ENCODE peak calls at places on chromosome 15, in six cellular contexts. T is H9; H is activated gamma-delta T cell treated with Interleukin-2 at 50 U/mL for 16 hours; W is activated CD4-positive, alpha-beta T cell treated with anti-CD3 and anti-CD28 coated beads, Interleukin-2, amount 50 U/mL, for 4 hours; V is T-helper 2 cell treated with Interferon-gamma antibody and Interleukin-4, amounts not matched to agents 5 μg/mL and 100 μg/mL, for 36 hours; N is iPS-NIHi11. L is an unnamed sample.

GRCh38 chr15:33963831-33964664 is 4.2 kb upstream of the CHRM5 start:
- DNase-seq in W (no peak), H (no peak), T (no peak), N (peak), V (no peak), L (no peak)

GRCh38 chr15:58521293-58521991 is 89.7 kb downstream of the LIPC start:
- DNase-seq in H (no peak), W (no peak), N (peak), V (no peak), T (peak), L (peak)

GRCh38 chr15:96270581-96271172 is 59.8 kb upstream of the NR2F2 start:
- DNase-seq in V (no peak), N (no peak), W (no peak), H (no peak), T (no peak), L (no peak)

GRCh38 chr15:30889231-30889630 is 14.5 kb upstream of the FAN1 start:
- DNase-seq in T (no peak), V (no peak), W (no peak), N (no peak), H (no peak), L (no peak)

GRCh38 chr15:41564286-41564959 is 5.4 kb downstream of the TYRO3 start:
- DNase-seq in V (no peak), T (peak), H (no peak), W (no peak), N (peak), L (peak)

GRCh38 chr15:40192942-40193341 is 32.1 kb downstream of the BUB1B start:
- DNase-seq in T (no peak), N (no peak), W (no peak), H (no peak), V (no peak), L (no peak)

GRCh38 chr15:82856397-82857170 is 47.2 kb downstream of the WHAMM start:
- DNase-seq in V (no peak), T (no peak), H (no peak), W (no peak), N (no peak), L (no peak)

GRCh38 chr15:66884661-66885237 is 180.7 kb upstream of the SMAD3 start:
- DNase-seq in W (no peak), T (no peak), N (no peak), V (no peak), H (no peak), L (no peak)

GRCh38 chr15:75033809-75034208 is 10.4 kb downstream of the PPCDC start:
- DNase-seq in W (no peak), N (no peak), V (no peak), H (no peak), T (no peak), L (no peak)

GRCh38 chr15:99442268-99442897 is 123.4 kb upstream of the MEF2A start:
- DNase-seq in W (no peak), V (no peak), N (no peak), T (no peak), H (no peak), L (no peak)

GRCh38 chr15:34047893-34048775 is 9.1 kb upstream of the AVEN start:
- DNase-seq in H (no peak), V (no peak), W (no peak), N (no peak), T (no peak), L (no peak)

GRCh38 chr15:99476413-99477222 is 89.2 kb upstream of the MEF2A start:
- DNase-seq in W (no peak), H (peak), V (no peak), T (no peak), N (no peak), L (no peak)

GRCh38 chr15:28969511-28970085 is 83.8 kb downstream of the APBA2 start:
- DNase-seq in W (no peak), V (no peak), T (no peak), H (no peak), N (no peak), L (no peak)

GRCh38 chr15:69099976-69100375 is 60.5 kb upstream of the GLCE start:
- DNase-seq in H (no peak), T (no peak), W (no peak), N (no peak), V (no peak), L (no peak)

GRCh38 chr15:74138642-74139041 is 8.3 kb downstream of the ISLR2 start:
- DNase-seq in N (no peak), T (no peak), V (no peak), W (no peak), H (no peak), L (no peak)